ENCODE peak calls at places on chromosome X, in six cellular contexts. U, F, K, H, R and O are unnamed samples.

GRCh38 chrX:10744011-10744410 is 123.6 kb upstream of the MID1 start:
- DNase-seq in U (no peak), F (no peak), K (no peak), H (no peak), R (no peak), O (no peak)

GRCh38 chrX:14051416-14051815 is 21.7 kb upstream of the GEMIN8 start:
- DNase-seq in U (no peak), F (no peak), K (no peak), H (no peak), R (no peak), O (no peak)

GRCh38 chrX:78946178-78946896 is 1.1 kb downstream of the P2RY10 start:
- DNase-seq in U (no peak), F (no peak), K (no peak), H (no peak), R (no peak), O (no peak)

GRCh38 chrX:139798701-139799100 is 90.7 kb upstream of the MCF2 start:
- DNase-seq in U (no peak), F (no peak), K (no peak), H (no peak), R (no peak), O (no peak)

GRCh38 chrX:53239474-53239873 is 14.5 kb upstream of the KDM5C start:
- DNase-seq in U (no peak), F (no peak), K (no peak), H (no peak), R (peak), O (no peak)

GRCh38 chrX:63746278-63746677 is 38.7 kb downstream of the ARHGEF9 start:
- DNase-seq in U (no peak), F (no peak), K (no peak), H (no peak), R (peak), O (no peak)

GRCh38 chrX:102723456-102723855 is 2.9 kb downstream of the GPRASP3 start:
- DNase-seq in U (no peak), F (no peak), K (no peak), H (no peak), R (no peak), O (no peak)

GRCh38 chrX:132107291-132107690 is 20.5 kb downstream of the FRMD7 start:
- DNase-seq in U (no peak), F (no peak), K (no peak), H (no peak), R (no peak), O (no peak)

GRCh38 chrX:11137543-11138139 is 26.5 kb downstream of the HCCS start:
- DNase-seq in U (peak), F (no peak), K (no peak), H (no peak), R (no peak), O (no peak)

GRCh38 chrX:7117587-7117986 is 29.9 kb upstream of the STS start:
- DNase-seq in U (no peak), F (no peak), K (no peak), H (no peak), R (no peak), O (no peak)

GRCh38 chrX:43450355-43450754 is 205.7 kb upstream of the MAOA start:
- DNase-seq in U (no peak), F (no peak), K (no peak), H (no peak), R (no peak), O (no peak)

GRCh38 chrX:129939986-129940385 is 34.0 kb downstream of the UTP14A start:
- DNase-seq in U (no peak), F (no peak), K (no peak), H (no peak), R (no peak), O (no peak)

GRCh38 chrX:63889001-63889400 is 104.0 kb upstream of the ARHGEF9 start:
- DNase-seq in U (peak), F (no peak), K (no peak), H (no peak), R (no peak), O (no peak)

GRCh38 chrX:41737065-41737464 is 13.1 kb downstream of the GPR82 start:
- DNase-seq in U (no peak), F (no peak), K (no peak), H (no peak), R (no peak), O (no peak)

GRCh38 chrX:40094041-40094899 is 3.5 kb downstream of the BCOR start:
- DNase-seq in U (no peak), F (no peak), K (no peak), H (peak), R (peak), O (peak)

GRCh38 chrX:45811307-45811706 is 610.6 kb upstream of the DIPK2B start:
- DNase-seq in U (no peak), F (no peak), K (no peak), H (no peak), R (no peak), O (no peak)

GRCh38 chrX:150616179-150616862 is 47.9 kb downstream of the MTM1 start:
- DNase-seq in U (no peak), F (no peak), K (no peak), H (no peak), R (no peak), O (no peak)

GRCh38 chrX:130082244-130083106 is 27.8 kb downstream of the ELF4 start:
- DNase-seq in U (no peak), F (no peak), K (no peak), H (peak), R (peak), O (no peak)

GRCh38 chrX:155313766-155314165 is 20.6 kb downstream of the CLIC2 start:
- DNase-seq in U (no peak), F (no peak), K (no peak), H (no peak), R (no peak), O (no peak)

GRCh38 chrX:12975999-12976558 is 1.2 kb downstream of the TMSB4X start:
- DNase-seq in U (no peak), F (no peak), K (no peak), H (no peak), R (peak), O (peak)

GRCh38 chrX:123172874-123173273 is 11.2 kb upstream of the GRIA3 start:
- DNase-seq in U (no peak), F (no peak), K (no peak), H (no peak), R (no peak), O (no peak)

GRCh38 chrX:123171781-123172180 is 12.3 kb upstream of the GRIA3 start:
- DNase-seq in U (no peak), F (no peak), K (no peak), H (no peak), R (no peak), O (no peak)

GRCh38 chrX:123169247-123169901 is 14.7 kb upstream of the GRIA3 start:
- DNase-seq in U (no peak), F (peak), K (no peak), H (no peak), R (no peak), O (no peak)

GRCh38 chrX:123175366-123176122 is 8.5 kb upstream of the GRIA3 start:
- DNase-seq in U (no peak), F (no peak), K (no peak), H (no peak), R (no peak), O (no peak)

DNA sequence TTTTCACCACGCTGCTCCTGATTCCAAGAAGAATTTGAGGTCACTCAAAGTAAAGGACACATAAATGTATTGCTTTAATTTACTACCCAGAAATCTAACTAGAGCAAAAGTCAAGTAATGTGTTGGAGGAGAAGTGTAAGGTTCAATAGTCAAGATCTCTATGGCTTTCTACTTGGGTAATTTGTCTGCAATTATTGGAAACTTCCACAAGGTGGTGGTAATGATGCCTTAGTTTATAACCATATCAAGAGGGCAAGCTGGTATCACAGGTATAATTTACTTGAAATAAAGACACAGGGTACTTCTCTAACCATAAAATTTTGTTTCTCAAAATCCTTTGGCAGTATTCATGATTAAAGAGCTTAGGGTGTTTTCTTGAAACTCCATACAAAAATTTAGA is 10.2 kb upstream of the GRIA3 start:
- DNase-seq in U (no peak), F (no peak), K (no peak), H (no peak), R (no peak), O (no peak)
- TF ChIP-seq CTCF in U (no peak), F (peak), K (no peak), H (no peak), R (peak), O (peak)

DNA sequence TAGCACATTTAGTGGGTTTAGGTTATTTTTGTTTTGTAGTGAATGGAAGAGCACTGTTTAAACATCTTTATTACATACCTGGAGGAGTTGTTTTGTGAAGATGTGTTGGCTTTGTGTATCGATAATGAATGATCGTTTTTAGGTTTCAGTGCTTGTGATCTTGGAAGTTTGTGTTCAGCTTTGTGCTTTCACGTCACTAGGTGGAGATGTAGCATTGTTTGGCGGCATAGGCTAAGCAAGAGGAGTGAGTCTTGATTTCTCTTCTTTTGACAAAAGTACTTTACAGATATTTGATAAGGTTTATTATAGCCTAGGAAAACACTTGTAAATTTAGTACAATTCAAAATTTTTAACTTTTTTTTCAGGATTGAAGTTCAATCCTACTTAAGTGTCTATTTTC is 50.4 kb downstream of the PDK3 start:
- DNase-seq in U (no peak), F (no peak), K (no peak), H (no peak), R (no peak), O (no peak)
- TF ChIP-seq CTCF in U (no peak), F (no peak), K (no peak), H (no peak), R (peak), O (peak)

DNA sequence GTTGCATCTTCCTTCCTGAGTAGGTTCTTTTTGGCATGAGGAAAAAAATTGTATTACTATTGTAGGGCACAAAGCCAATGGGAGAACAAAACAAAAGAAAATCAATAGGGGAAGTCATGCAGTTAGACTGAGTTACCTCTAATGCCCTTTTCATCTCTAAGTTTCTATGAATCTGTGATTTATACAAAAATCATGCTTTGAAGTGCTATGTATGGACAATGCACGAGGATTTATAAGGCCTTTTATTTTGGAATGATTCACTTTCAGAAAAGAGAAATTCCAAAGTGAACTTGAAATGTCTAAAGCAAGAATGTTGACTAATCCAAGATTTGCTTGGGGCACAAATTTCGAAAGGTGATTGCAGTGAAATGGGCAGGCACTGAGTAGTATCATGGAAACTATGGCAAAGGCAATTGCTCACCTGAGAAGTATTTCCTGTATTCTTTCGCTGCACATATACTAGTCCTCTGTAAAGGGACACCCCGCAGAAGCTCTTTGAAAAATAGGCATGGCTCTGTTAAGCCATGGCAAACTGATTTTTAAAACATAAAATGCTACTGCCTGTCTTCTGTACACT is 52.8 kb downstream of the ADGRG4 start:
- DNase-seq in U (no peak), F (peak), K (no peak), H (no peak), R (no peak), O (no peak)
- TF ChIP-seq CTCF in U (no peak), F (no peak), K (no peak), H (no peak), R (no peak), O (no peak)

GRCh38 chrX:33324099-33324498 is 112.8 kb upstream of the DMD start:
- DNase-seq in U (no peak), F (no peak), K (no peak), H (no peak), R (no peak), O (no peak)
- TF ChIP-seq CTCF in U (no peak), F (no peak), K (no peak), H (no peak), R (no peak), O (peak)

GRCh38 chrX:80879143-80879542 is 69.5 kb upstream of the BRWD3 start:
- DNase-seq in U (no peak), F (no peak), K (no peak), H (no peak), R (no peak), O (no peak)

GRCh38 chrX:80879916-80880315 is 70.2 kb upstream of the BRWD3 start:
- DNase-seq in U (peak), F (no peak), K (no peak), H (no peak), R (no peak), O (no peak)

DNA sequence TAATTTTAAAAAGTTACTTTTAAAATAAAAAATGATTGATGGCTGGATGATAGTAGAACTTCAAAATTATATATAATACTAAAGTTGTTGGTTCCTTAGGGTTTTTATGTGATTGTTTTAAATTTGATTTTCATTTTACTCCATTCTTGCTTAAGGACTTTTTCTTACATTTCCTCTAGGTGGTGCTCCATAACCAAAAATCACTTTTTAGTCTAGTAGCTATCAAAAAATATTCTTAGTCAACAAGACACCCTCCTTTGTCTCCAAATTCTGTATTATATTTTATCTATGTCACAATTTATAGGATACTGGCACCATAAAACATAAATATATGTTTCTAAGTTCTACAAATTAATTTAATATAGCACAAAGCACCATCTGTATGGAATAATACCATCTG is 67.2 kb upstream of the BRWD3 start:
- DNase-seq in U (peak), F (no peak), K (no peak), H (no peak), R (no peak), O (no peak)
- TF ChIP-seq CTCF in U (peak), F (no peak), K (no peak), H (no peak), R (peak), O (peak)

DNA sequence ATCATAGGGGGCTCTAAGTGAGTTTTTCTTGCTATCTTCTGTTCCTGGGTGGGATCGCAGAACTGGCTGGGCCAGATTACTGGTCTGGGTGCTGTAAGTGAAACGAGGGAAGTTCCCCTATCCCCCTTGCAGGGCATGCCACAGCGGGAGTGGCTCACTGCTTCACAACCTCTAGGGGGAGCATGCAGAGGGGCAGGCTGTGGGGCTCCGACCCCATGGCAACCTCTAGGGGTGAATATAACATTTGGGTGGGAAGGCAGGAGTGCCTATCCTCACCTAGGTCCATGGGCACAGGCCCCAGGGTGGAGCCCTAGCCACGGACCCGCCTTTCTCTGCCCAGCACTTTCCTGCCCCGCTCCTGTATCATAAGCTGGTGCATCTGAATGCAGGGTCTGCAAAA is 1.7 kb upstream of the RRAGB start:
- DNase-seq in U (no peak), F (no peak), K (no peak), H (no peak), R (no peak), O (no peak)
- TF ChIP-seq CTCF in U (no peak), F (no peak), K (no peak), H (no peak), R (peak), O (no peak)